ENCODE peak calls at places on chromosomes 7 and 10, in four cellular contexts. N is HT-29, R is EL, E is fibroblast of the conjunctiva. L is an unnamed sample.

GRCh38 chr7:96143495-96144259 is 178.2 kb downstream of the SLC25A13 start:
- DNase-seq in E (no peak), N (no peak), R (no peak), L (peak; percentile 94)

GRCh38 chr7:95066736-95067530 is 159.5 kb downstream of the PPP1R9A start:
- DNase-seq in E (no peak), N (peak; percentile 69), R (peak; percentile 77), L (no peak)

GRCh38 chr7:12957487-12957886 is 270.1 kb downstream of the ARL4A start:
- DNase-seq in R (no peak), N (no peak), E (no peak), L (no peak)

GRCh38 chr10:987635-987905 is 664 bp upstream of the GTPBP4 start:
- DNase-seq in E (no peak), N (no peak), R (peak; percentile 51), L (peak; percentile 63)

GRCh38 chr7:41054960-41055700 is 647.8 kb downstream of the INHBA start:
- DNase-seq in N (no peak), E (no peak), R (no peak), L (no peak)

GRCh38 chr7:107599262-107599661 is 19.2 kb downstream of the BCAP29 start:
- DNase-seq in N (no peak), E (no peak), R (no peak), L (no peak)

GRCh38 chr7:26930845-26931244 is 66.5 kb upstream of the SKAP2 start:
- DNase-seq in E (no peak), R (no peak), N (no peak), L (no peak)

GRCh38 chr7:28036748-28037147 is 143.8 kb downstream of the JAZF1 start:
- DNase-seq in R (peak; percentile 56), E (no peak), N (no peak), L (no peak)

GRCh38 chr10:122057841-122058240 is 68.9 kb downstream of the TACC2 start:
- DNase-seq in R (no peak), N (no peak), E (no peak), L (no peak)

GRCh38 chr10:125172694-125173093 is 12.3 kb upstream of the CTBP2 start:
- DNase-seq in E (no peak), N (no peak), R (no peak), L (no peak)

GRCh38 chr7:150941983-150942590 is 36.0 kb downstream of the KCNH2 start:
- DNase-seq in N (peak; percentile 77), R (no peak), E (no peak), L (no peak)

GRCh38 chr7:2936301-2936700 is 92.2 kb upstream of the GNA12 start:
- DNase-seq in E (no peak), N (no peak), R (no peak), L (no peak)

GRCh38 chr7:111871283-111871682 is 309.0 kb upstream of the IMMP2L start:
- DNase-seq in E (no peak), R (no peak), N (no peak), L (no peak)

GRCh38 chr7:105863876-105864275 is 12.5 kb downstream of the ATXN7L1 start:
- DNase-seq in R (no peak), E (no peak), N (no peak), L (peak; percentile 78)

GRCh38 chr10:25797888-25798429 is 136.1 kb upstream of the MYO3A start:
- DNase-seq in N (no peak), E (no peak), R (no peak), L (no peak)

GRCh38 chr7:105594034-105594433 is 12.7 kb upstream of the EFCAB10 start:
- DNase-seq in R (no peak), N (no peak), E (no peak), L (peak; percentile 48)

GRCh38 chr10:35304649-35305048 is 31.7 kb upstream of the CCNY start:
- DNase-seq in N (no peak), R (no peak), E (no peak), L (peak; percentile 25)

GRCh38 chr7:47812460-47813136 is 135.7 kb downstream of the PKD1L1 start:
- DNase-seq in R (no peak), E (no peak), N (no peak), L (no peak)

GRCh38 chr7:70778585-70778984 is 353.4 kb upstream of the GALNT17 start:
- DNase-seq in E (no peak), N (no peak), R (no peak), L (no peak)

GRCh38 chr7:2800923-2801682 is 43.0 kb downstream of the GNA12 start:
- DNase-seq in E (no peak), N (peak; percentile 60), R (no peak), L (no peak)

GRCh38 chr10:119834188-119834587 is 38.5 kb downstream of the MCMBP start:
- DNase-seq in N (no peak), E (no peak), R (peak; percentile 6), L (no peak)

GRCh38 chr7:83466187-83466923 is 182.6 kb downstream of the SEMA3E start:
- DNase-seq in N (no peak), E (no peak), R (no peak), L (no peak)

GRCh38 chr10:97534746-97535367 is 36.1 kb downstream of the UBTD1 start:
- DNase-seq in E (no peak), N (peak; percentile 60), R (peak; percentile 47), L (peak; percentile 84)

GRCh38 chr10:28263136-28263857 is 39.6 kb downstream of the MPP7 start:
- DNase-seq in R (no peak), N (no peak), E (no peak), L (peak; percentile 34)

GRCh38 chr10:46270086-46270811 is 16.5 kb upstream of the ANTXRL start:
- DNase-seq in E (no peak), R (no peak), N (no peak), L (no peak)

GRCh38 chr7:148702876-148703670 is 4.4 kb downstream of the CUL1 start:
- DNase-seq in N (no peak), E (no peak), R (no peak), L (no peak)

GRCh38 chr10:4429538-4429937 is 396.5 kb upstream of the AKR1E2 start:
- DNase-seq in R (no peak), E (no peak), N (no peak), L (no peak)

GRCh38 chr10:95741807-95742528 is 14.0 kb upstream of the ENTPD1 start:
- DNase-seq in R (no peak), N (no peak), E (no peak), L (peak; percentile 59)

GRCh38 chr7:723541-723940 is 3.0 kb upstream of the DNAAF5 start:
- DNase-seq in N (no peak), E (no peak), R (no peak), L (no peak)

GRCh38 chr7:2066251-2066919 is 166.4 kb downstream of the MAD1L1 start:
- DNase-seq in E (no peak), N (no peak), R (no peak), L (no peak)

GRCh38 chr7:141706394-141707064 is 1.6 kb upstream of the WEE2 start:
- DNase-seq in E (no peak), R (no peak), N (no peak), L (no peak)

GRCh38 chr7:138125119-138125518 is 48.9 kb downstream of the AKR1D1 start:
- DNase-seq in E (no peak), N (no peak), R (peak; percentile 64), L (no peak)

GRCh38 chr7:896346-897075 is 20.2 kb downstream of the GET4 start:
- DNase-seq in R (no peak), E (no peak), N (no peak), L (no peak)

GRCh38 chr10:511101-511848 is 178.2 kb downstream of the DIP2C start:
- DNase-seq in E (peak; percentile 93), N (peak; percentile 89), R (peak; percentile 80), L (peak; percentile 96)

GRCh38 chr7:7869036-7869435 is 99.6 kb upstream of the GLCCI1 start:
- DNase-seq in R (no peak), N (no peak), E (no peak), L (no peak)

GRCh38 chr10:14200645-14201534 is 129.8 kb downstream of the FRMD4A start:
- DNase-seq in N (no peak), E (no peak), R (peak; percentile 9), L (peak; percentile 85)

GRCh38 chr7:143948733-143949132 is 5.9 kb upstream of the OR2F1 start:
- DNase-seq in R (no peak), N (no peak), E (no peak), L (no peak)

GRCh38 chr10:128180843-128181242 is 54.6 kb upstream of the MKI67 start:
- DNase-seq in N (no peak), R (no peak), E (no peak), L (no peak)

GRCh38 chr7:31074403-31074802 is 22.3 kb downstream of the ADCYAP1R1 start:
- DNase-seq in E (no peak), R (no peak), N (no peak), L (no peak)